ENCODE peak calls at places on chromosomes 5 and 9, in six cellular contexts. Z, V, P, I, L and W are unnamed samples.
A peak's percentile ranks its signal among the peaks of the same experiment; 100 is the strongest.

GRCh38 chr5:150298701-150299451 is 3.8 kb downstream of the ARSI start:
- DNase-seq in I (no peak), L (no peak), Z (peak; percentile 67), P (no peak), V (peak; percentile 99), W (no peak)

GRCh38 chr5:67897980-67898379 is 317.6 kb upstream of the PIK3R1 start:
- DNase-seq in I (no peak), P (no peak), L (no peak), Z (no peak), V (no peak), W (no peak)

GRCh38 chr9:76374702-76375543 is 19.3 kb downstream of the RFK start:
- DNase-seq in L (peak; percentile 85), P (no peak), I (no peak), V (peak; percentile 96), Z (peak; percentile 94), W (no peak)

GRCh38 chr5:164002214-164002613 is 496.8 kb downstream of the MAT2B start:
- DNase-seq in P (no peak), I (no peak), V (no peak), L (no peak), Z (no peak), W (no peak)

GRCh38 chr9:113857875-113858274 is 18.2 kb upstream of the ZNF618 start:
- DNase-seq in L (no peak), I (no peak), P (no peak), V (peak; percentile 18), Z (no peak), W (no peak)

GRCh38 chr5:103041071-103041676 is 78.8 kb downstream of the GIN1 start:
- DNase-seq in V (peak; percentile 65), L (peak; percentile 20), P (no peak), I (no peak), Z (peak; percentile 5), W (peak; percentile 48)

GRCh38 chr9:111094433-111095421 is 56.5 kb upstream of the LPAR1 start:
- DNase-seq in V (peak; percentile 90), I (no peak), Z (peak; percentile 8), P (peak; percentile 9), L (no peak), W (no peak)

GRCh38 chr5:98205691-98206461 is 567.6 kb upstream of the RGMB start:
- DNase-seq in I (no peak), Z (no peak), V (peak; percentile 43), P (no peak), L (no peak), W (no peak)

GRCh38 chr5:141135718-141136266 is 786 bp downstream of the PCDHB5 start:
- DNase-seq in I (no peak), L (no peak), P (no peak), Z (no peak), V (no peak), W (no peak)

GRCh38 chr5:3811116-3811515 is 215.5 kb downstream of the IRX1 start:
- DNase-seq in Z (no peak), V (no peak), P (no peak), L (no peak), I (no peak), W (no peak)

GRCh38 chr5:150155258-150156032 is at the start of gene PDGFRB:
- DNase-seq in Z (no peak), V (peak; percentile 89), I (peak; percentile 68), P (no peak), L (no peak), W (peak; percentile 88)

GRCh38 chr9:102631559-102631958 is 363.6 kb upstream of the CYLC2 start:
- DNase-seq in V (no peak), P (no peak), L (peak; percentile 2), I (peak; percentile 4), Z (no peak), W (no peak)

GRCh38 chr9:98536542-98537173 is 172.1 kb downstream of the GABBR2 start:
- DNase-seq in L (peak; percentile 5), V (no peak), P (peak; percentile 4), I (peak; percentile 67), Z (no peak), W (no peak)

GRCh38 chr9:1747568-1747967 is 267.6 kb upstream of the SMARCA2 start:
- DNase-seq in P (no peak), Z (no peak), V (no peak), I (no peak), L (no peak), W (no peak)

GRCh38 chr5:76855961-76856360 is 6.1 kb downstream of the S100Z start:
- DNase-seq in L (no peak), V (no peak), I (peak; percentile 25), Z (no peak), P (no peak), W (no peak)

GRCh38 chr5:134005415-134006118 is 792 bp upstream of the VDAC1 start:
- DNase-seq in I (peak; percentile 39), Z (peak; percentile 78), P (no peak), V (no peak), L (no peak), W (peak; percentile 74)

GRCh38 chr5:139064613-139065012 is 133.6 kb downstream of the SIL1 start:
- DNase-seq in V (no peak), L (peak; percentile 7), Z (no peak), P (no peak), I (no peak), W (no peak)

GRCh38 chr5:160959804-160960203 is 107.8 kb upstream of the ATP10B start:
- DNase-seq in I (no peak), L (no peak), V (no peak), Z (no peak), P (peak; percentile 62), W (no peak)

GRCh38 chr5:148882332-148882731 is 55.9 kb downstream of the ADRB2 start:
- DNase-seq in L (no peak), I (no peak), Z (no peak), V (no peak), P (no peak), W (no peak)

GRCh38 chr9:100170556-100170955 is 71.5 kb downstream of the INVS start:
- DNase-seq in V (peak; percentile 26), L (no peak), Z (no peak), P (no peak), I (no peak), W (no peak)

GRCh38 chr9:19876569-19877316 is 87.9 kb upstream of the SLC24A2 start:
- DNase-seq in I (no peak), Z (no peak), V (no peak), P (no peak), L (no peak), W (no peak)

GRCh38 chr5:168159425-168159824 is 132.0 kb upstream of the WWC1 start:
- DNase-seq in I (no peak), P (no peak), V (no peak), L (no peak), Z (no peak), W (no peak)

GRCh38 chr9:72979405-72980100 is 26.7 kb upstream of the ALDH1A1 start:
- DNase-seq in I (no peak), L (peak; percentile 90), V (no peak), Z (no peak), P (no peak), W (no peak)

GRCh38 chr9:72980600-72981265 is 27.9 kb upstream of the ALDH1A1 start:
- DNase-seq in L (peak; percentile 80), I (no peak), V (no peak), P (no peak), Z (no peak), W (no peak)

GRCh38 chr9:72978724-72979123 is 25.9 kb upstream of the ALDH1A1 start:
- DNase-seq in Z (no peak), L (no peak), V (no peak), P (no peak), I (no peak), W (no peak)

GRCh38 chr9:72981433-72981832 is 28.6 kb upstream of the ALDH1A1 start:
- DNase-seq in P (no peak), V (no peak), L (no peak), Z (no peak), I (no peak), W (no peak)

DNA sequence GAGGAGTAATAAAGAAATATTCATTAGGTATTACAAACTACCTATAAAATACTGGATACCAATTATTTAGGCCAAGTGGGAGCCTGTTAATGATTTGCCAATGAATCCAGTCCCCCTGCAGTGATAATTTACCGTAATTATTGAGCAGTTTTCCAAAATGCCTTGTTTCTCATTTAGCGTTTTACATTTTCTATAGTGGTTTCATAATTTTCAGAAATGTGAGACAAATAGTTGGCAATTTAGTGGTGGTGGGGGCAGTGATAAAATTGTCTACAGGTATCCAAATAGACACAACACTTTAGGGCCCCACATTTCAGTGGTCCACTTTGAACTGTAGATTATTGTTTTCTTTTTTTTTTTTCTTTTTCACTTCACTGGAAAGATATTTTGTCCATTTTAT is 27.3 kb upstream of the ALDH1A1 start:
- DNase-seq in Z (no peak), P (no peak), L (no peak), I (no peak), V (no peak), W (no peak)
- H3K4me1 ChIP-seq in Z (peaks cover 81% of the 10 kb centered on the region), P (no peaks in the 10 kb centered on the region), L (peaks cover 75% of the 10 kb centered on the region), I (no peaks in the 10 kb centered on the region), V (no peaks in the 10 kb centered on the region), W (no peaks in the 10 kb centered on the region)

DNA sequence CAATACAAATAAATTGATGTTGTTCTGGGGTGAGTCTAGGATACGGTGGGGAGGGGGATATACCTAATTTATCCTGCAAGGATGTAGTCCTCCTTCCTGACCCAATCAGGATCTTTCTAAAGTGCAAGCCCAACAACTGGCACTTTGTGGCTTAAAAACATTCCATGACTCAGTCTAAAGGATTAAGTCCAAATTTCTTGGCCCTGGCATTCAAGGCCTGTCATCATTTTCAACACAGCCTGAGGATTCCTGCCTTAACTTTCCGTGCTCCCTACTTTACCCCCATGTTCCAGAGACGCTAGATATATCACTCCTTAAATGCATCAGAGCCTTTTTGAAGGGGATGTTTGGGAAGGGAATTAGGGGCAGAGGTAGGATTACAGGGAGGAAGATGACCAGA is 1.0 kb downstream of the FAM221B start:
- DNase-seq in I (no peak), P (no peak), Z (no peak), V (peak; percentile 71), L (no peak), W (no peak)
- TF ChIP-seq SMC3 in I (no peak), P (no peak), Z (no peak), V (no peak), L (no peak), W (no peak)

DNA sequence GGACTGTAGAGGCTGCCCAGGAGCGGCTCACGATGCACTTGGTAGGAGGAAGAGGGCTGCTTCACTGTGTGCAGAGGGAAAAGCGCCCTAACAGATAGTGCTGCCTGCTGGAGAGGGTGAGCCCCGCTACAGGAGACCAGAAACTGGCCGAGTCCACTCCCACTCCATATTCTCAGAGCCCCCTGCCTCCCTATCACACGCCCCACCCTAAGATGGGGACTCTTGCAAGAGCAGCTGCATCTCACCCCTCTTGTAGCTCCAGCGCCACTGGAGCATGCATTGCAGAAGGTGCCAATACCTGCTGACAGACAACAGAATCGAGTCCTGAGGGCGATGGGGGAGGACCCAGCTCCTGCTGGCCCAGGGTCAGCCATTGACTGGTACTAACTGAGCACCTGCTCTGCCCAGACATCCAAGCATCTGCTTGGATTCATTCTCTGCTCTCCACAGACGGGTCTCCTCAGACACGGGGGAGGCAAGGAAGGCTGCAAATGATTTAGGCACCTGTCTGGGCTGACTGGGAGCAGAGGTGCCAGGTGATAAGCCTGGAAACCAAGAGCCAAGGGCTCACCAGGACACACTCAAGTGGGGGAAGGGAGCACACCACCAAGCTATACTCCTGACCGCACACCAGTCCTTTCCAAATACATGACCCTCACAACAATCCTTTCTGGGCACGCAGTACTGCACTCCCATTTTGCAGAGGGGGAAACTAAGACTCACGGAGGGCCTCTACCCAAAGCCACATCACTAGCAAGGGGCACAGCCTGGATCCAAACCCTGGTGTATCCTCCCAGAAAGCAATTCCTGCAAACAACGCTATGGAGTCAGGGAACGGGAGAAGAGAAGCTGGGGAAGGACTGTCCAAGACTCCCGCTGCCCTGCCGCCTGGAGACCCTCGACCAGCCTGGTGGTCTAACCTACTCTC is 1.6 kb downstream of the BICD2 start:
- DNase-seq in Z (no peak), V (no peak), L (no peak), I (no peak), P (no peak), W (no peak)
- H3K4me1 ChIP-seq in Z (peaks cover 18% of the 10 kb centered on the region), V (peaks cover 11% of the 10 kb centered on the region), L (peaks cover 44% of the 10 kb centered on the region), I (peaks cover 32% of the 10 kb centered on the region), P (peaks cover 20% of the 10 kb centered on the region), W (peaks cover 47% of the 10 kb centered on the region)

GRCh38 chr9:136578620-136578914 is 32.7 kb upstream of the NOTCH1 start:
- DNase-seq in Z (no peak), P (no peak), V (no peak), I (no peak), L (no peak), W (no peak)
- TF ChIP-seq SMC3 in Z (no peak), P (no peak), V (no peak), I (no peak), L (no peak), W (no peak)